ENCODE peak calls at places on chromosome 22, in nine cellular contexts. U, M, L, H, S, C, K, Z and Q are unnamed samples.

GRCh38 chr22:24357547-24357946 is 69.9 kb upstream of the ADORA2A start:
- DNase-seq in U (no peak), M (no peak), L (peak), H (no peak), S (no peak), C (no peak), K (no peak), Z (no peak), Q (no peak)

GRCh38 chr22:36739185-36739584 is 35.6 kb upstream of the CACNG2 start:
- DNase-seq in U (no peak), M (no peak), L (no peak), H (no peak), S (no peak), C (no peak), K (no peak), Z (no peak), Q (no peak)

GRCh38 chr22:28247667-28248363 is 328.8 kb upstream of the PITPNB start:
- DNase-seq in U (no peak), M (no peak), L (no peak), H (no peak), S (no peak), C (no peak), K (no peak), Z (peak), Q (peak)

GRCh38 chr22:36334081-36334831 is 53.5 kb downstream of the MYH9 start:
- DNase-seq in U (no peak), M (no peak), L (no peak), H (no peak), S (no peak), C (no peak), K (no peak), Z (no peak), Q (no peak)

GRCh38 chr22:50118557-50119168 is 28.9 kb downstream of the MOV10L1 start:
- DNase-seq in U (no peak), M (peak), L (no peak), H (no peak), S (peak), C (no peak), K (no peak), Z (no peak), Q (no peak)

GRCh38 chr22:49967333-49968241 is 7.0 kb downstream of the PIM3 start:
- DNase-seq in U (no peak), M (peak), L (peak), H (no peak), S (no peak), C (peak), K (peak), Z (no peak), Q (no peak)

GRCh38 chr22:45552017-45552411 is 49.3 kb downstream of the FBLN1 start:
- DNase-seq in U (no peak), M (no peak), L (no peak), H (no peak), S (no peak), C (no peak), K (no peak), Z (no peak), Q (no peak)

GRCh38 chr22:40429481-40429880 is 59.1 kb downstream of the SGSM3 start:
- DNase-seq in U (no peak), M (no peak), L (no peak), H (no peak), S (no peak), C (no peak), K (no peak), Z (no peak), Q (no peak)

GRCh38 chr22:47697861-47698260 is 935.4 kb downstream of the TBC1D22A start:
- DNase-seq in U (no peak), M (no peak), L (no peak), H (no peak), S (no peak), C (no peak), K (no peak), Z (no peak), Q (no peak)

GRCh38 chr22:46068908-46069481 is 81.3 kb upstream of the PPARA start:
- DNase-seq in U (no peak), M (peak), L (peak), H (no peak), S (no peak), C (no peak), K (no peak), Z (peak), Q (no peak)

GRCh38 chr22:19488884-19489843 is 9.4 kb downstream of the CDC45 start:
- DNase-seq in U (no peak), M (peak), L (peak), H (no peak), S (no peak), C (no peak), K (no peak), Z (no peak), Q (peak)

GRCh38 chr22:27382947-27383346 is 418.6 kb downstream of the MN1 start:
- DNase-seq in U (no peak), M (no peak), L (no peak), H (no peak), S (no peak), C (no peak), K (no peak), Z (no peak), Q (no peak)

GRCh38 chr22:48167238-48167637 is 1404.8 kb downstream of the TBC1D22A start:
- DNase-seq in U (no peak), M (no peak), L (no peak), H (no peak), S (no peak), C (no peak), K (no peak), Z (no peak), Q (no peak)

GRCh38 chr22:48021946-48022345 is 1259.5 kb downstream of the TBC1D22A start:
- DNase-seq in U (no peak), M (no peak), L (no peak), H (no peak), S (no peak), C (no peak), K (no peak), Z (no peak), Q (no peak)

GRCh38 chr22:46050916-46051614 is 74.1 kb upstream of the WNT7B start:
- DNase-seq in U (no peak), M (no peak), L (no peak), H (no peak), S (no peak), C (no peak), K (no peak), Z (no peak), Q (no peak)

GRCh38 chr22:22042009-22042408 is 59.4 kb upstream of the TOP3B start:
- DNase-seq in U (no peak), M (no peak), L (no peak), H (no peak), S (no peak), C (no peak), K (no peak), Z (no peak), Q (no peak)